ENCODE peak calls at places on chromosomes 6 and 20, in nine cellular contexts. M is NCI-H1417; H is AML-193; J is stimulated activated CD8-positive, alpha-beta memory T cell treated with anti-CD3 and anti-CD28 coated beads, Interleukin-2, amount 100 ng/mL, for 1 hour; W is iPS-NIHi11; I is activated naive CD8-positive, alpha-beta T cell treated with anti-CD3 and anti-CD28 coated beads, Interleukin-2, amount 50 U/mL, for 24 hours; N is T-helper 2 cell; S is T-helper 17 cell; T is skeletal muscle cell. A is an unnamed sample.

GRCh38 chr20:34985439-34986310 is 30.0 kb downstream of the MYH7B start:
- DNase-seq in W (no peak), J (no peak), M (no peak), H (no peak), T (no peak), S (no peak), I (no peak), N (no peak), A (no peak)

GRCh38 chr20:58214310-58214709 is 14.1 kb downstream of the ANKRD60 start:
- DNase-seq in S (no peak), N (no peak), T (no peak), M (no peak), W (no peak), H (no peak), I (no peak), J (no peak), A (no peak)

GRCh38 chr6:125357515-125358256 is 55.9 kb upstream of the HDDC2 start:
- DNase-seq in N (peak), S (no peak), I (no peak), M (peak), J (no peak), H (no peak), W (no peak), T (no peak), A (no peak)

GRCh38 chr6:128275030-128275429 is 245.4 kb downstream of the PTPRK start:
- DNase-seq in N (peak), S (no peak), J (no peak), M (no peak), H (no peak), W (no peak), T (no peak), I (no peak), A (no peak)

GRCh38 chr6:44237021-44237812 is 9.7 kb upstream of the HSP90AB1 start:
- DNase-seq in N (peak), I (peak), M (peak), T (peak), W (peak), H (peak), J (peak), S (peak), A (peak)

GRCh38 chr6:105993769-105994521 is 92.2 kb upstream of the PRDM1 start:
- DNase-seq in J (peak), T (no peak), H (no peak), N (peak), M (no peak), I (peak), S (peak), W (peak), A (no peak)

GRCh38 chr6:16758163-16758975 is 2.9 kb downstream of the ATXN1 start:
- DNase-seq in I (no peak), S (no peak), H (peak), W (no peak), T (no peak), J (no peak), N (peak), M (peak), A (peak)

GRCh38 chr6:139278190-139278589 is 13.6 kb downstream of the TXLNB start:
- DNase-seq in M (no peak), H (no peak), W (no peak), J (no peak), N (no peak), I (no peak), T (no peak), S (no peak), A (no peak)

GRCh38 chr6:119140471-119141165 is 62.2 kb upstream of the FAM184A start:
- DNase-seq in J (no peak), I (no peak), W (no peak), T (no peak), N (no peak), H (no peak), M (no peak), S (no peak), A (peak)

GRCh38 chr6:123091896-123092271 is 95.8 kb downstream of the CLVS2 start:
- DNase-seq in N (no peak), J (no peak), T (no peak), H (no peak), I (no peak), W (no peak), M (peak), S (no peak), A (no peak)

GRCh38 chr6:87154641-87155271 is 609 bp upstream of the ZNF292 start:
- DNase-seq in T (peak), S (no peak), W (peak), N (peak), H (peak), M (peak), I (no peak), J (peak), A (peak)

GRCh38 chr6:67210450-67210849 is 1424.6 kb upstream of the ADGRB3 start:
- DNase-seq in T (peak), S (no peak), W (no peak), I (no peak), N (no peak), H (no peak), M (peak), J (no peak), A (no peak)

GRCh38 chr20:9179867-9180266 is 111.0 kb downstream of the PLCB4 start:
- DNase-seq in I (no peak), H (no peak), N (no peak), S (no peak), T (no peak), M (no peak), W (no peak), J (no peak), A (no peak)

GRCh38 chr6:27247133-27247836 is at the start of gene PRSS16:
- DNase-seq in N (no peak), S (no peak), I (no peak), W (no peak), T (no peak), M (no peak), J (no peak), H (no peak), A (no peak)

GRCh38 chr6:34341481-34341971 is 50.9 kb downstream of the NUDT3 start:
- DNase-seq in J (no peak), H (no peak), W (no peak), S (no peak), I (no peak), M (no peak), N (no peak), T (no peak), A (no peak)

GRCh38 chr6:142353690-142354089 is 51.9 kb downstream of the ADGRG6 start:
- DNase-seq in T (no peak), S (no peak), J (no peak), I (no peak), H (no peak), M (no peak), N (no peak), W (no peak), A (no peak)

GRCh38 chr6:155188707-155189496 is 74.9 kb upstream of the CLDN20 start:
- DNase-seq in T (peak), N (peak), W (no peak), M (peak), I (no peak), H (no peak), J (no peak), S (no peak), A (no peak)

GRCh38 chr6:106973018-106973840 is 1.3 kb downstream of the CD24 start:
- DNase-seq in J (no peak), S (no peak), W (peak), H (no peak), M (peak), N (no peak), I (peak), T (no peak), A (peak)

GRCh38 chr20:14337400-14338171 is at the start of gene FLRT3:
- DNase-seq in M (peak), S (no peak), N (peak), W (peak), J (no peak), T (peak), I (peak), H (peak), A (peak)

GRCh38 chr20:34268851-34269668 is 27.8 kb downstream of the ASIP start:
- DNase-seq in M (no peak), W (peak), N (peak), S (no peak), J (peak), H (no peak), I (peak), T (no peak), A (no peak)

GRCh38 chr6:140264451-140264850 is 890.0 kb upstream of the CITED2 start:
- DNase-seq in N (no peak), M (no peak), H (no peak), I (no peak), S (no peak), W (no peak), J (no peak), T (no peak), A (no peak)

GRCh38 chr20:58268936-58269619 is 40.4 kb upstream of the RAB22A start:
- DNase-seq in S (no peak), T (no peak), I (peak), M (no peak), W (no peak), J (no peak), N (peak), H (no peak), A (no peak)

GRCh38 chr6:161249327-161249726 is 24.5 kb downstream of the AGPAT4 start:
- DNase-seq in W (no peak), S (no peak), J (no peak), H (no peak), I (no peak), M (no peak), N (no peak), T (no peak), A (no peak)

GRCh38 chr6:108556864-108557493 is 3.7 kb upstream of the FOXO3 start:
- DNase-seq in H (no peak), S (no peak), M (peak), T (no peak), N (no peak), I (no peak), W (no peak), J (no peak), A (peak)

GRCh38 chr6:1247058-1247457 is 64.8 kb upstream of the FOXQ1 start:
- DNase-seq in T (no peak), N (no peak), I (no peak), H (no peak), S (no peak), J (no peak), M (no peak), W (no peak), A (peak)

GRCh38 chr6:138455746-138456392 is 43.4 kb downstream of the NHSL1 start:
- DNase-seq in S (no peak), J (no peak), M (peak), T (peak), N (peak), H (no peak), W (no peak), I (no peak), A (no peak)

GRCh38 chr6:146598785-146599405 is at the start of gene ADGB:
- DNase-seq in W (peak), T (no peak), N (peak), S (no peak), J (no peak), M (peak), H (no peak), I (no peak), A (peak)

GRCh38 chr20:10784337-10785183 is 110.8 kb upstream of the JAG1 start:
- DNase-seq in I (no peak), W (no peak), N (no peak), J (no peak), T (no peak), S (no peak), H (no peak), M (peak), A (no peak)

GRCh38 chr6:118876814-118877213 is 17.1 kb upstream of the ASF1A start:
- DNase-seq in H (no peak), M (no peak), J (no peak), W (no peak), I (no peak), S (no peak), N (no peak), T (no peak), A (no peak)

GRCh38 chr20:29408034-29408695 is 1849.3 kb upstream of the DEFB115 start:
- DNase-seq in M (no peak), W (no peak), I (no peak), J (no peak), T (no peak), H (no peak), N (no peak), S (no peak), A (no peak)

GRCh38 chr6:13764996-13765395 is 49.4 kb downstream of the MCUR1 start:
- DNase-seq in I (no peak), S (no peak), M (no peak), H (no peak), W (no peak), T (no peak), N (no peak), J (no peak), A (no peak)

GRCh38 chr6:36858407-36858981 is 16.1 kb downstream of the PPIL1 start:
- DNase-seq in S (no peak), J (no peak), I (no peak), N (no peak), W (peak), T (no peak), H (no peak), M (no peak), A (no peak)

GRCh38 chr6:13474360-13474759 is 13.0 kb downstream of the GFOD1 start:
- DNase-seq in M (no peak), N (no peak), W (no peak), I (no peak), S (no peak), T (no peak), J (no peak), H (no peak), A (peak)

A was measured in NCI-H82.